ENCODE peak calls at places on chromosomes 6 and 20, in eight cellular contexts. Y is lower lobe of right lung; R is A549; J is right cardiac atrium; B is aorta; Z is upper lobe of right lung; F is HCT116; S is CD4-positive, alpha-beta T cell. Q is an unnamed sample.

GRCh38 chr20:34586488-34587163 is 28.1 kb downstream of the MAP1LC3A start:
- ATAC-seq in Y (no peak), R (no peak), J (no peak), B (no peak), Z (no peak), F (no peak), S (no peak), Q (no peak)

GRCh38 chr20:13338999-13339411 is 117.9 kb downstream of the ISM1 start:
- ATAC-seq in Y (no peak), R (peak; percentile 63), J (no peak), B (no peak), Z (no peak), F (no peak), S (no peak), Q (no peak)

GRCh38 chr6:5656226-5656625 is 350.5 kb downstream of the NRN1 start:
- ATAC-seq in Y (peak; percentile 90), R (no peak), J (no peak), B (no peak), Z (peak; percentile 84), F (no peak), S (no peak), Q (no peak)

GRCh38 chr20:23920936-23921335 is 41.4 kb upstream of the CST5 start:
- ATAC-seq in Y (no peak), R (no peak), J (peak; percentile 20), B (no peak), Z (no peak), F (no peak), S (no peak), Q (no peak)

GRCh38 chr6:148693882-148694484 is 52.8 kb upstream of the UST start:
- ATAC-seq in Y (no peak), R (no peak), J (no peak), B (no peak), Z (peak; percentile 43), F (no peak), S (no peak), Q (no peak)

GRCh38 chr20:35821807-35822242 is 50.0 kb downstream of the PHF20 start:
- ATAC-seq in Y (no peak), R (peak; percentile 37), J (no peak), B (no peak), Z (no peak), F (peak; percentile 61), S (no peak), Q (no peak)

GRCh38 chr20:1381753-1382591 is 10.9 kb downstream of the FKBP1A start:
- ATAC-seq in Y (peak; percentile 53), R (no peak), J (peak; percentile 29), B (peak; percentile 80), Z (peak; percentile 35), F (no peak), S (no peak), Q (peak; percentile 60)

GRCh38 chr6:149925974-149926777 is 3.3 kb upstream of the RAET1G start:
- ATAC-seq in Y (peak; percentile 93), R (peak; percentile 89), J (peak; percentile 92), B (peak; percentile 93), Z (peak; percentile 94), F (peak; percentile 95), S (peak; percentile 66), Q (peak; percentile 85)

GRCh38 chr6:127460465-127460864 is 1.3 kb upstream of the KIAA0408 start:
- ATAC-seq in Y (no peak), R (no peak), J (no peak), B (no peak), Z (no peak), F (no peak), S (no peak), Q (no peak)

GRCh38 chr6:167760979-167761793 is 65.5 kb upstream of the AFDN start:
- ATAC-seq in Y (peak; percentile 88), R (no peak), J (peak; percentile 95), B (peak; percentile 86), Z (peak; percentile 86), F (no peak), S (no peak), Q (peak; percentile 91)

GRCh38 chr20:39070484-39071231 is 108.5 kb downstream of the DHX35 start:
- ATAC-seq in Y (peak; percentile 16), R (peak; percentile 45), J (no peak), B (no peak), Z (no peak), F (peak; percentile 87), S (no peak), Q (no peak)

GRCh38 chr20:36098364-36098763 is 56.2 kb upstream of the EPB41L1 start:
- ATAC-seq in Y (peak; percentile 6), R (no peak), J (peak; percentile 12), B (no peak), Z (peak; percentile 50), F (no peak), S (no peak), Q (peak; percentile 60)

GRCh38 chr6:3288711-3289663 is 30.2 kb downstream of the PSMG4 start:
- ATAC-seq in Y (no peak), R (no peak), J (no peak), B (peak; percentile 23), Z (no peak), F (no peak), S (no peak), Q (no peak)

GRCh38 chr6:136723780-136724179 is 68.5 kb downstream of the MAP3K5 start:
- ATAC-seq in Y (peak; percentile 82), R (no peak), J (no peak), B (no peak), Z (peak; percentile 85), F (no peak), S (peak; percentile 75), Q (no peak)

GRCh38 chr20:44633872-44634600 is 17.5 kb downstream of the ADA start:
- ATAC-seq in Y (no peak), R (no peak), J (no peak), B (peak; percentile 4), Z (no peak), F (no peak), S (no peak), Q (no peak)

GRCh38 chr20:2603816-2604505 is 48.5 kb upstream of the NOP56 start:
- ATAC-seq in Y (no peak), R (no peak), J (no peak), B (no peak), Z (no peak), F (no peak), S (no peak), Q (no peak)

DNA sequence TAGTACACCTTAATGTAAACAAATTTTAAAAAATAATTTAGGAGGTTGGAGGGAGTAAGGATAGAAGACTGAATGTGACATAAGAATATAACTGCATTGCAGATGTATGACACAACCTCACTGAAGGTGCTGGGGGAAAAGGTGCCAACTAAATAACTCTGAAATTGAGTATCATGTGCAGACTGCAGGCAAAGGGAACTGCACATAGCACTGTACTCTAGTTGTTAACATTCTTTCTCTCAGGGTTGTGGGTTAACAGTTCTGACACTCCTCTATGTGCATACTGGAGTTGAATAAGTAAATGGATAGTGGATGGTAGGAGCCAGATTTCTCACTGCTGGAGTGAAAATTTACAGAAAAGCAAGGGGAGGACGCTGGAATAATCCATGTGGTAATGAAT is 451.9 kb upstream of the CDH4 start:
- ATAC-seq in Y (no peak), R (no peak), J (no peak), B (no peak), Z (no peak), F (no peak), S (no peak), Q (no peak)
- H3K9me3 ChIP-seq in Y (peaks cover 8% of the 10 kb centered on the region), R (peaks cover 14% of the 10 kb centered on the region), J (no peaks in the 10 kb centered on the region), B (peaks cover 5% of the 10 kb centered on the region), Z (no peaks in the 10 kb centered on the region), F (peaks cover 6% of the 10 kb centered on the region), S (no peaks in the 10 kb centered on the region), Q (peaks cover 15% of the 10 kb centered on the region)

GRCh38 chr20:60465993-60466682 is 507.9 kb downstream of the CDH26 start:
- ATAC-seq in Y (peak; percentile 50), R (no peak), J (no peak), B (no peak), Z (no peak), F (no peak), S (no peak), Q (no peak)
- H3K9me3 ChIP-seq in Y (no peaks in the 10 kb centered on the region), R (no peaks in the 10 kb centered on the region), J (no peaks in the 10 kb centered on the region), B (no peaks in the 10 kb centered on the region), Z (no peaks in the 10 kb centered on the region), F (peaks cover 13% of the 10 kb centered on the region), S (no peaks in the 10 kb centered on the region), Q (no peaks in the 10 kb centered on the region)

GRCh38 chr6:11207199-11207968 is 25.1 kb downstream of the NEDD9 start:
- ATAC-seq in Y (peak; percentile 84), R (peak; percentile 75), J (peak; percentile 61), B (peak; percentile 82), Z (peak; percentile 90), F (peak; percentile 42), S (no peak), Q (peak; percentile 85)

GRCh38 chr6:11206576-11206975 is 25.9 kb downstream of the NEDD9 start:
- ATAC-seq in Y (peak; percentile 13), R (no peak), J (no peak), B (no peak), Z (no peak), F (no peak), S (no peak), Q (no peak)

GRCh38 chr6:11204987-11205386 is 27.5 kb downstream of the NEDD9 start:
- ATAC-seq in Y (no peak), R (no peak), J (no peak), B (no peak), Z (no peak), F (no peak), S (no peak), Q (no peak)

GRCh38 chr6:11203306-11204009 is 29.0 kb downstream of the NEDD9 start:
- ATAC-seq in Y (no peak), R (no peak), J (no peak), B (no peak), Z (no peak), F (no peak), S (no peak), Q (no peak)

DNA sequence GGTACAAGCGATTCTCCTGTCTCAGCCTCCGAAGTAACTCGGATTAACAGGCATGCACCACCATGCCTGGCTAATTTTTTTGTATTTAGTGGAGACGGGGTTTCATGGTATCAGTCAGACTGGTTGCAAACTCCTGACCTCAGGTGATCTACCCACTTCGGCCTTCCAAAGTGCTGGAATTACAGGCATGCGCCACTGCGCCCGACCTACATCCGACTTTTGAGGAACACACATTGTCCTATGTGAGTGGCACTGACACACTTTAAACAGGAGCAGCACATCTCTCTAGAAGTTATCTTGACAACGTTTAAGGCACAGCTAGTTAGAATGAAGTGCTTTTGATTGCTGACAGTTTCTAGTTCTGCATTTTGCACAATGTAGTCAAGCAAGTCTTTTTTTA is 26.7 kb downstream of the NEDD9 start:
- ATAC-seq in Y (no peak), R (no peak), J (no peak), B (no peak), Z (no peak), F (no peak), S (no peak), Q (no peak)
- H3K9me3 ChIP-seq in Y (no peaks in the 10 kb centered on the region), R (no peaks in the 10 kb centered on the region), J (no peaks in the 10 kb centered on the region), B (no peaks in the 10 kb centered on the region), Z (no peaks in the 10 kb centered on the region), F (no peaks in the 10 kb centered on the region), S (no peaks in the 10 kb centered on the region), Q (no peaks in the 10 kb centered on the region)

DNA sequence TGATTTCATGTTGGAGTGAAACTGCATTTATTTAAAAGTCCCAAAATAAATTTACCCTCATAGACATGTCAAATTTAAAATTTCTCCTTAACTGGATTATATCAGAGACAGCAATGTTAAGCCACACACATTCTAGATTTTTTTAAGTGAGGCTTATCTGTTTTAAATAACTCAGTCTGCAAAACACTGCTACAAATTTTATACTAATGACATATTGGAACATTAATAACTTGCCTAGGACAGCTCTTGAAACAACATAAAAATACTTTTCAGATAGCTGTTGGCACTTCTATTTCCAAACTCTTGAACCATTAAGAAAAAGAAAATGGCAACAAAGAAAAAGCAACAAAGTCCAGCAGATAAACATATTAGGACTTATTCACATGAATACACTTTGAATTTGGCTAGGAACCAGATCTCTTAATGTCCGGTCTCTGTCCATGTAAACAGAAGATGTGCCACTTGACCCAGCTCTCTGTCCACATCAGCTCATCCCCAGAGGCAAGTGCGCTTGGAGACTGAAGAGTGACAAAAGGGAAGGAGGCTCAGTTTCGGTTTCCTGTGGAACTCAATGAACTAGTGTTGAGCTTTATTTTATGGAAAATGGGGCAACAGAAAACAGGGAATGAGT is 219.3 kb upstream of the THBS2 start:
- ATAC-seq in Y (no peak), R (no peak), J (no peak), B (peak; percentile 72), Z (no peak), F (no peak), S (no peak), Q (no peak)
- H3K9me3 ChIP-seq in Y (peaks cover 18% of the 10 kb centered on the region), R (peaks cover 4% of the 10 kb centered on the region), J (peaks cover 2% of the 10 kb centered on the region), B (no peaks in the 10 kb centered on the region), Z (peaks cover 7% of the 10 kb centered on the region), F (peaks cover 3% of the 10 kb centered on the region), S (peaks cover 27% of the 10 kb centered on the region), Q (no peaks in the 10 kb centered on the region)